ENCODE peak calls at places on chromosomes 4 and X, in seven cellular contexts. T is heart right ventricle; W is CD8-positive, alpha-beta memory T cell; U is K562; G is left ventricle myocardium inferior; A is AG10803; Z is CD8-positive, alpha-beta T cell. R is an unnamed sample.

GRCh38 chr4:140695483-140695882 is 60.7 kb downstream of the TBC1D9 start:
- DNase-seq in T (no peak), W (no peak), U (no peak), G (no peak), A (no peak), Z (no peak), R (no peak)

GRCh38 chr4:132646186-132646585 is 502.9 kb upstream of the PCDH10 start:
- DNase-seq in T (no peak), W (no peak), U (no peak), G (no peak), A (no peak), Z (no peak), R (no peak)

GRCh38 chr4:38605794-38606586 is 58.0 kb upstream of the KLF3 start:
- DNase-seq in T (no peak), W (no peak), U (peak), G (no peak), A (no peak), Z (no peak), R (no peak)

GRCh38 chr4:94540476-94540875 is 88.7 kb downstream of the PDLIM5 start:
- DNase-seq in T (no peak), W (no peak), U (no peak), G (no peak), A (no peak), Z (no peak), R (no peak)

GRCh38 chr4:62816566-62816965 is 1592.7 kb downstream of the TECRL start:
- DNase-seq in T (no peak), W (no peak), U (no peak), G (no peak), A (no peak), Z (no peak), R (no peak)

GRCh38 chr4:3638080-3638715 is 106.0 kb upstream of the LRPAP1 start:
- DNase-seq in T (no peak), W (no peak), U (no peak), G (no peak), A (peak), Z (no peak), R (no peak)

GRCh38 chr4:37533286-37534033 is 152.7 kb downstream of the RELL1 start:
- DNase-seq in T (no peak), W (no peak), U (no peak), G (no peak), A (no peak), Z (no peak), R (no peak)

GRCh38 chr4:174865418-174865985 is 36.5 kb upstream of the GLRA3 start:
- DNase-seq in T (no peak), W (no peak), U (no peak), G (no peak), A (no peak), Z (no peak), R (no peak)

GRCh38 chrX:40299502-40300118 is 201.9 kb upstream of the BCOR start:
- DNase-seq in T (no peak), W (no peak), U (no peak), G (no peak), A (no peak), Z (no peak), R (no peak)

GRCh38 chr4:82629238-82630000 is 67.6 kb upstream of the TMEM150C start:
- DNase-seq in T (no peak), W (no peak), U (no peak), G (no peak), A (peak), Z (no peak), R (no peak)

GRCh38 chr4:79764118-79764517 is 308.9 kb downstream of the ANTXR2 start:
- DNase-seq in T (no peak), W (no peak), U (no peak), G (no peak), A (no peak), Z (no peak), R (no peak)

GRCh38 chr4:10106421-10107039 is 10.1 kb downstream of the WDR1 start:
- DNase-seq in T (peak), W (peak), U (no peak), G (no peak), A (peak), Z (peak), R (peak)

GRCh38 chr4:24988776-24989175 is 42.0 kb downstream of the LGI2 start:
- DNase-seq in T (no peak), W (no peak), U (no peak), G (no peak), A (peak), Z (no peak), R (no peak)

GRCh38 chr4:122481766-122482405 is 25.4 kb upstream of the IL2 start:
- DNase-seq in T (no peak), W (no peak), U (no peak), G (no peak), A (peak), Z (no peak), R (no peak)

GRCh38 chr4:83217721-83218522 is 66.7 kb downstream of the COQ2 start:
- DNase-seq in T (no peak), W (peak), U (no peak), G (no peak), A (no peak), Z (peak), R (no peak)

GRCh38 chr4:156685308-156685707 is 286.3 kb downstream of the PDGFC start:
- DNase-seq in T (no peak), W (no peak), U (no peak), G (no peak), A (no peak), Z (no peak), R (no peak)

GRCh38 chrX:2928127-2928582 is 984 bp downstream of the ARSD start:
- DNase-seq in T (peak), W (no peak), U (no peak), G (peak), A (no peak), Z (no peak), R (peak)

GRCh38 chrX:37779857-37780256 is at the start of gene CYBB:
- DNase-seq in T (no peak), W (no peak), U (no peak), G (no peak), A (no peak), Z (no peak), R (no peak)

GRCh38 chr4:39730067-39730466 is 32.1 kb downstream of the UBE2K start:
- DNase-seq in T (no peak), W (no peak), U (no peak), G (no peak), A (peak), Z (no peak), R (no peak)

GRCh38 chr4:2418652-2419571 is at the start of gene CFAP99:
- DNase-seq in T (peak), W (peak), U (peak), G (peak), A (peak), Z (peak), R (peak)

GRCh38 chr4:2416564-2417195 is 1.8 kb downstream of the ZFYVE28 start:
- DNase-seq in T (no peak), W (no peak), U (peak), G (peak), A (peak), Z (peak), R (peak)

GRCh38 chr4:2417196-2417764 is 1.2 kb downstream of the ZFYVE28 start:
- DNase-seq in T (no peak), W (no peak), U (peak), G (no peak), A (no peak), Z (no peak), R (no peak)

GRCh38 chr4:2419814-2420213 is 1.1 kb downstream of the CFAP99 start:
- DNase-seq in T (no peak), W (no peak), U (peak), G (no peak), A (no peak), Z (no peak), R (no peak)

GRCh38 chr4:2417765-2418651 is at the start of gene ZFYVE28:
- DNase-seq in T (no peak), W (no peak), U (peak), G (no peak), A (peak), Z (no peak), R (no peak)
- H3K4me3 ChIP-seq in T (peak), W (peak), U (peak), G (peak), A (peak), Z (peak), R (peak)

DNA sequence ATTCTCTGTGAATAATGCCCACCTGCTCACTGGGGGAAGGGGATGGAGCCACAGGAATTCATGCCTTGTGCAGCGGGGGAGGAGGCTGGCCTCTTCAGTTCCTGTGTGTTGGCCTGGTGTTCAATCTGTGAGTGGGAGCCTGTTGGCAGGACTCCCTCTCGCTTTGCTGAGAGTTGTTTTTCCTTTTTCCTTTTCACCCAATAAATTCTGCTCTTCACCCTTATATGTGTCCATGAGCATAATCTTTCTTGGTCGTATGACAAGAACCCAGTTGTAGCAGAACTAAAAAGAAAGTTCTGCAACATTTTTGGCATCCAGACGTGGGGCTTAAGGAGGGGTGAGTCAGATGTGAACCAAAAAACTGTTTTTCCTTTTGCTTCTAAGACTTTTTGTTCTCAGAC is 235.2 kb upstream of the HDX start:
- DNase-seq in T (no peak), W (no peak), U (no peak), G (peak), A (peak), Z (no peak), R (no peak)
- H3K4me3 ChIP-seq in T (no peak), W (no peak), U (no peak), G (no peak), A (no peak), Z (no peak), R (no peak)

GRCh38 chr4:110615366-110616161 is 7.3 kb downstream of the PITX2 start:
- DNase-seq in T (no peak), W (no peak), U (no peak), G (no peak), A (no peak), Z (no peak), R (no peak)
- H3K4me3 ChIP-seq in T (no peak), W (no peak), U (no peak), G (no peak), A (no peak), Z (no peak), R (no peak)

GRCh38 chr4:47104986-47105385 is 73.6 kb downstream of the GABRB1 start:
- DNase-seq in T (no peak), W (no peak), U (no peak), G (no peak), A (no peak), Z (no peak), R (no peak)

GRCh38 chr4:47106561-47106960 is 75.2 kb downstream of the GABRB1 start:
- DNase-seq in T (no peak), W (no peak), U (no peak), G (no peak), A (no peak), Z (no peak), R (no peak)

GRCh38 chr4:47101453-47101852 is 70.1 kb downstream of the GABRB1 start:
- DNase-seq in T (no peak), W (no peak), U (no peak), G (no peak), A (no peak), Z (no peak), R (no peak)
- H3K4me3 ChIP-seq in T (no peak), W (no peak), U (no peak), G (no peak), A (no peak), Z (no peak), R (no peak)

GRCh38 chr4:53199356-53199755 is 166.5 kb downstream of the SCFD2 start:
- DNase-seq in T (no peak), W (no peak), U (no peak), G (no peak), A (no peak), Z (no peak), R (no peak)

GRCh38 chr4:53196195-53196641 is 169.6 kb downstream of the SCFD2 start:
- DNase-seq in T (no peak), W (no peak), U (no peak), G (no peak), A (peak), Z (no peak), R (no peak)

GRCh38 chr4:53196872-53197759 is 168.7 kb downstream of the SCFD2 start:
- DNase-seq in T (no peak), W (peak), U (peak), G (no peak), A (peak), Z (no peak), R (no peak)

GRCh38 chr4:53194727-53195126 is 171.1 kb downstream of the SCFD2 start:
- DNase-seq in T (no peak), W (no peak), U (no peak), G (no peak), A (no peak), Z (no peak), R (no peak)

GRCh38 chr4:53197760-53198150 is 168.1 kb downstream of the SCFD2 start:
- DNase-seq in T (no peak), W (no peak), U (no peak), G (no peak), A (peak), Z (no peak), R (no peak)
- H3K4me3 ChIP-seq in T (no peak), W (no peak), U (no peak), G (no peak), A (peak), Z (no peak), R (no peak)

GRCh38 chr4:121376541-121376940 is 4.3 kb downstream of the QRFPR start:
- DNase-seq in T (no peak), W (no peak), U (no peak), G (no peak), A (no peak), Z (no peak), R (no peak)

GRCh38 chr4:121377065-121377464 is 3.8 kb downstream of the QRFPR start:
- DNase-seq in T (no peak), W (no peak), U (no peak), G (no peak), A (no peak), Z (no peak), R (no peak)

GRCh38 chr4:121380448-121381147 is at the start of gene QRFPR:
- DNase-seq in T (peak), W (no peak), U (no peak), G (peak), A (no peak), Z (no peak), R (no peak)

GRCh38 chr4:121379276-121379675 is 1.5 kb downstream of the QRFPR start:
- DNase-seq in T (no peak), W (no peak), U (no peak), G (no peak), A (no peak), Z (no peak), R (no peak)

DNA sequence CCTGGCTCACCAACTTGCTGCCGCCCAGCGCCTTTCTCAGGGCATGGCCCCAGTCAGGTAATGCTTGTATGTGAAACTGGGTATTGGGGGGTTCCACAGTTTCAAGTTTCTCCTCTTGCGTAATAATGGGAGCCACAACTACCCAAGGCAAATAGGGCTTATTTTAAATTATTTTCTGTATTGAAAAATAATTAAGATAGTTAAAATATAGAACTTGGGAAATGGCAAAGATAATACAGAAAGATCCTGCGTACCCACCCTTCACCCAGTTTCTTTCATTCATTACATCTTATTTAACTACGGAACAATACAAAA is 287 bp upstream of the QRFPR start:
- DNase-seq in T (no peak), W (no peak), U (no peak), G (no peak), A (no peak), Z (no peak), R (no peak)
- H3K4me3 ChIP-seq in T (peak), W (no peak), U (no peak), G (peak), A (no peak), Z (no peak), R (peak)